ENCODE peak calls at places on chromosomes 4 and X, in nine cellular contexts. One of them, this sample, is unnamed.

GRCh38 chrX:88560673-88561330 is 186.2 kb upstream of the CPXCR1 start:
- DNase-seq in ecto neural progenitor cell: no peak
- DNase-seq in GM06990: no peak
- DNase-seq in hepatic stellate cell: no peak
- DNase-seq in WERI-Rb-1: no peak
- DNase-seq in brain microvascular endothelial cell: no peak
- DNase-seq in naive B cell: no peak
- DNase-seq in glutamatergic neuron: no peak
- DNase-seq in iPS DF 6.9: no peak
- DNase-seq in this sample: no peak

GRCh38 chr4:127229866-127230608 is 402.7 kb upstream of the INTU start:
- DNase-seq in ecto neural progenitor cell: no peak
- DNase-seq in hepatic stellate cell: no peak
- DNase-seq in GM06990: no peak
- DNase-seq in WERI-Rb-1: no peak
- DNase-seq in glutamatergic neuron: no peak
- DNase-seq in brain microvascular endothelial cell: no peak
- DNase-seq in iPS DF 6.9: no peak
- DNase-seq in naive B cell: no peak
- DNase-seq in this sample: no peak

GRCh38 chr4:38071801-38072567 is 111.8 kb downstream of the PTTG2 start:
- DNase-seq in glutamatergic neuron: no peak
- DNase-seq in hepatic stellate cell: no peak
- DNase-seq in WERI-Rb-1: no peak
- DNase-seq in naive B cell: no peak
- DNase-seq in GM06990: no peak
- DNase-seq in brain microvascular endothelial cell: no peak
- DNase-seq in ecto neural progenitor cell: no peak
- DNase-seq in iPS DF 6.9: no peak
- DNase-seq in this sample: no peak

GRCh38 chr4:88130544-88131305 is 27.7 kb downstream of the ABCG2 start:
- DNase-seq in glutamatergic neuron: no peak
- DNase-seq in WERI-Rb-1: no peak
- DNase-seq in GM06990: no peak
- DNase-seq in ecto neural progenitor cell: no peak
- DNase-seq in naive B cell: no peak
- DNase-seq in brain microvascular endothelial cell: no peak
- DNase-seq in hepatic stellate cell: no peak
- DNase-seq in iPS DF 6.9: no peak
- DNase-seq in this sample: no peak

GRCh38 chrX:87338510-87338909 is 179.1 kb upstream of the KLHL4 start:
- DNase-seq in GM06990: no peak
- DNase-seq in naive B cell: no peak
- DNase-seq in WERI-Rb-1: no peak
- DNase-seq in ecto neural progenitor cell: no peak
- DNase-seq in brain microvascular endothelial cell: no peak
- DNase-seq in hepatic stellate cell: no peak
- DNase-seq in iPS DF 6.9: no peak
- DNase-seq in glutamatergic neuron: no peak
- DNase-seq in this sample: peak; percentile 0

GRCh38 chrX:110425222-110425621 is 66.6 kb downstream of the RTL9 start:
- DNase-seq in ecto neural progenitor cell: no peak
- DNase-seq in GM06990: no peak
- DNase-seq in WERI-Rb-1: no peak
- DNase-seq in brain microvascular endothelial cell: no peak
- DNase-seq in glutamatergic neuron: no peak
- DNase-seq in hepatic stellate cell: no peak
- DNase-seq in iPS DF 6.9: no peak
- DNase-seq in naive B cell: no peak
- DNase-seq in this sample: no peak

GRCh38 chr4:41832961-41833360 is 84.4 kb upstream of the PHOX2B start:
- DNase-seq in glutamatergic neuron: no peak
- DNase-seq in GM06990: no peak
- DNase-seq in WERI-Rb-1: no peak
- DNase-seq in ecto neural progenitor cell: no peak
- DNase-seq in iPS DF 6.9: no peak
- DNase-seq in brain microvascular endothelial cell: no peak
- DNase-seq in hepatic stellate cell: no peak
- DNase-seq in naive B cell: no peak
- DNase-seq in this sample: no peak

GRCh38 chr4:83067058-83067639 is 32.2 kb downstream of the COPS4 start:
- DNase-seq in naive B cell: no peak
- DNase-seq in brain microvascular endothelial cell: no peak
- DNase-seq in glutamatergic neuron: no peak
- DNase-seq in ecto neural progenitor cell: no peak
- DNase-seq in hepatic stellate cell: no peak
- DNase-seq in GM06990: no peak
- DNase-seq in WERI-Rb-1: no peak
- DNase-seq in iPS DF 6.9: no peak
- DNase-seq in this sample: no peak

GRCh38 chr4:66853845-66854244 is 691.5 kb downstream of the CENPC start:
- DNase-seq in iPS DF 6.9: no peak
- DNase-seq in WERI-Rb-1: no peak
- DNase-seq in brain microvascular endothelial cell: no peak
- DNase-seq in hepatic stellate cell: no peak
- DNase-seq in ecto neural progenitor cell: no peak
- DNase-seq in glutamatergic neuron: no peak
- DNase-seq in naive B cell: no peak
- DNase-seq in GM06990: no peak
- DNase-seq in this sample: no peak

GRCh38 chr4:77582151-77582550 is 23.5 kb upstream of the CXCL13 start:
- DNase-seq in brain microvascular endothelial cell: no peak
- DNase-seq in hepatic stellate cell: no peak
- DNase-seq in GM06990: no peak
- DNase-seq in iPS DF 6.9: no peak
- DNase-seq in naive B cell: no peak
- DNase-seq in WERI-Rb-1: no peak
- DNase-seq in glutamatergic neuron: no peak
- DNase-seq in ecto neural progenitor cell: no peak
- DNase-seq in this sample: no peak

GRCh38 chr4:78031457-78031856 is 25.7 kb upstream of the FRAS1 start:
- DNase-seq in GM06990: no peak
- DNase-seq in ecto neural progenitor cell: no peak
- DNase-seq in naive B cell: no peak
- DNase-seq in glutamatergic neuron: no peak
- DNase-seq in brain microvascular endothelial cell: no peak
- DNase-seq in WERI-Rb-1: no peak
- DNase-seq in iPS DF 6.9: no peak
- DNase-seq in hepatic stellate cell: no peak
- DNase-seq in this sample: no peak

GRCh38 chr4:151488968-151489367 is 80.0 kb downstream of the FHIP1A start:
- DNase-seq in brain microvascular endothelial cell: no peak
- DNase-seq in iPS DF 6.9: no peak
- DNase-seq in hepatic stellate cell: no peak
- DNase-seq in WERI-Rb-1: no peak
- DNase-seq in ecto neural progenitor cell: no peak
- DNase-seq in naive B cell: no peak
- DNase-seq in GM06990: no peak
- DNase-seq in glutamatergic neuron: no peak
- DNase-seq in this sample: no peak

GRCh38 chr4:119210760-119211159 is 1.8 kb upstream of the USP53 start:
- DNase-seq in glutamatergic neuron: no peak
- DNase-seq in iPS DF 6.9: no peak
- DNase-seq in brain microvascular endothelial cell: no peak
- DNase-seq in GM06990: no peak
- DNase-seq in hepatic stellate cell: no peak
- DNase-seq in ecto neural progenitor cell: no peak
- DNase-seq in naive B cell: no peak
- DNase-seq in WERI-Rb-1: no peak
- DNase-seq in this sample: no peak

GRCh38 chrX:148620023-148620422 is 119.6 kb downstream of the AFF2 start:
- DNase-seq in iPS DF 6.9: no peak
- DNase-seq in hepatic stellate cell: no peak
- DNase-seq in GM06990: no peak
- DNase-seq in ecto neural progenitor cell: no peak
- DNase-seq in WERI-Rb-1: no peak
- DNase-seq in glutamatergic neuron: no peak
- DNase-seq in brain microvascular endothelial cell: no peak
- DNase-seq in naive B cell: no peak
- DNase-seq in this sample: no peak

GRCh38 chr4:155569960-155570515 is 96.6 kb upstream of the GUCY1A1 start:
- DNase-seq in hepatic stellate cell: no peak
- DNase-seq in iPS DF 6.9: no peak
- DNase-seq in WERI-Rb-1: no peak
- DNase-seq in glutamatergic neuron: no peak
- DNase-seq in naive B cell: no peak
- DNase-seq in ecto neural progenitor cell: no peak
- DNase-seq in GM06990: no peak
- DNase-seq in brain microvascular endothelial cell: no peak
- DNase-seq in this sample: peak; percentile 65

GRCh38 chr4:140289486-140289885 is 84.0 kb upstream of the SCOC start:
- DNase-seq in hepatic stellate cell: no peak
- DNase-seq in naive B cell: no peak
- DNase-seq in glutamatergic neuron: no peak
- DNase-seq in ecto neural progenitor cell: no peak
- DNase-seq in GM06990: no peak
- DNase-seq in brain microvascular endothelial cell: no peak
- DNase-seq in iPS DF 6.9: no peak
- DNase-seq in WERI-Rb-1: no peak
- DNase-seq in this sample: no peak

GRCh38 chrX:40154229-40154852 is 56.6 kb upstream of the BCOR start:
- DNase-seq in iPS DF 6.9: no peak
- DNase-seq in naive B cell: no peak
- DNase-seq in brain microvascular endothelial cell: no peak
- DNase-seq in WERI-Rb-1: peak; percentile 76
- DNase-seq in glutamatergic neuron: peak; percentile 73
- DNase-seq in GM06990: no peak
- DNase-seq in ecto neural progenitor cell: no peak
- DNase-seq in hepatic stellate cell: peak; percentile 69
- DNase-seq in this sample: no peak

GRCh38 chr4:67568820-67569219 is 10.3 kb downstream of the STAP1 start:
- DNase-seq in brain microvascular endothelial cell: no peak
- DNase-seq in naive B cell: no peak
- DNase-seq in WERI-Rb-1: no peak
- DNase-seq in iPS DF 6.9: no peak
- DNase-seq in glutamatergic neuron: no peak
- DNase-seq in hepatic stellate cell: no peak
- DNase-seq in ecto neural progenitor cell: no peak
- DNase-seq in GM06990: no peak
- DNase-seq in this sample: no peak

GRCh38 chr4:41256131-41256739 is 493 bp upstream of the UCHL1 start:
- DNase-seq in ecto neural progenitor cell: peak; percentile 48
- DNase-seq in glutamatergic neuron: no peak
- DNase-seq in naive B cell: no peak
- DNase-seq in WERI-Rb-1: no peak
- DNase-seq in hepatic stellate cell: peak; percentile 9
- DNase-seq in brain microvascular endothelial cell: peak; percentile 64
- DNase-seq in iPS DF 6.9: no peak
- DNase-seq in GM06990: no peak
- DNase-seq in this sample: no peak

GRCh38 chr4:154491731-154492249 is at the start of gene DCHS2:
- DNase-seq in ecto neural progenitor cell: peak; percentile 74
- DNase-seq in WERI-Rb-1: peak; percentile 84
- DNase-seq in naive B cell: peak; percentile 20
- DNase-seq in hepatic stellate cell: no peak
- DNase-seq in brain microvascular endothelial cell: no peak
- DNase-seq in glutamatergic neuron: peak; percentile 92
- DNase-seq in GM06990: peak; percentile 29
- DNase-seq in iPS DF 6.9: no peak
- DNase-seq in this sample: no peak

GRCh38 chr4:39469429-39470077 is 10.7 kb downstream of the LIAS start:
- DNase-seq in ecto neural progenitor cell: peak; percentile 51
- DNase-seq in hepatic stellate cell: peak; percentile 59
- DNase-seq in naive B cell: peak; percentile 73
- DNase-seq in iPS DF 6.9: no peak
- DNase-seq in glutamatergic neuron: peak; percentile 42
- DNase-seq in GM06990: peak; percentile 69
- DNase-seq in WERI-Rb-1: peak; percentile 66
- DNase-seq in brain microvascular endothelial cell: peak; percentile 81
- DNase-seq in this sample: peak; percentile 87

GRCh38 chr4:152936446-152937279 is 540 bp downstream of the FHDC1 start:
- DNase-seq in brain microvascular endothelial cell: no peak
- DNase-seq in GM06990: peak; percentile 42
- DNase-seq in ecto neural progenitor cell: peak; percentile 79
- DNase-seq in WERI-Rb-1: peak; percentile 62
- DNase-seq in hepatic stellate cell: peak; percentile 42
- DNase-seq in iPS DF 6.9: no peak
- DNase-seq in naive B cell: peak; percentile 26
- DNase-seq in glutamatergic neuron: peak; percentile 61
- DNase-seq in this sample: no peak

GRCh38 chr4:152168960-152169616 is 366.8 kb downstream of the FBXW7 start:
- DNase-seq in iPS DF 6.9: no peak
- DNase-seq in hepatic stellate cell: no peak
- DNase-seq in naive B cell: no peak
- DNase-seq in WERI-Rb-1: no peak
- DNase-seq in brain microvascular endothelial cell: no peak
- DNase-seq in ecto neural progenitor cell: no peak
- DNase-seq in GM06990: no peak
- DNase-seq in glutamatergic neuron: no peak
- DNase-seq in this sample: no peak

GRCh38 chrX:135605906-135606305 is 85.4 kb downstream of the INTS6L start:
- DNase-seq in GM06990: no peak
- DNase-seq in hepatic stellate cell: no peak
- DNase-seq in glutamatergic neuron: no peak
- DNase-seq in naive B cell: no peak
- DNase-seq in ecto neural progenitor cell: no peak
- DNase-seq in WERI-Rb-1: no peak
- DNase-seq in brain microvascular endothelial cell: no peak
- DNase-seq in iPS DF 6.9: no peak
- DNase-seq in this sample: no peak

GRCh38 chrX:47166126-47166525 is 21.1 kb downstream of the RBM10 start:
- DNase-seq in glutamatergic neuron: no peak
- DNase-seq in naive B cell: no peak
- DNase-seq in iPS DF 6.9: no peak
- DNase-seq in brain microvascular endothelial cell: no peak
- DNase-seq in WERI-Rb-1: no peak
- DNase-seq in ecto neural progenitor cell: no peak
- DNase-seq in GM06990: no peak
- DNase-seq in hepatic stellate cell: no peak
- DNase-seq in this sample: no peak

GRCh38 chrX:154732421-154733071 is 18.3 kb downstream of the GAB3 start:
- DNase-seq in glutamatergic neuron: no peak
- DNase-seq in naive B cell: no peak
- DNase-seq in ecto neural progenitor cell: no peak
- DNase-seq in brain microvascular endothelial cell: peak; percentile 58
- DNase-seq in iPS DF 6.9: no peak
- DNase-seq in WERI-Rb-1: no peak
- DNase-seq in GM06990: no peak
- DNase-seq in hepatic stellate cell: no peak
- DNase-seq in this sample: no peak

GRCh38 chr4:41751325-41752061 is 3.0 kb upstream of the PHOX2B start:
- DNase-seq in ecto neural progenitor cell: peak; percentile 66
- DNase-seq in naive B cell: no peak
- DNase-seq in WERI-Rb-1: no peak
- DNase-seq in hepatic stellate cell: no peak
- DNase-seq in iPS DF 6.9: no peak
- DNase-seq in brain microvascular endothelial cell: no peak
- DNase-seq in GM06990: no peak
- DNase-seq in glutamatergic neuron: peak; percentile 63
- DNase-seq in this sample: no peak

GRCh38 chr4:2049811-2050210 is 9.3 kb upstream of the NAT8L start:
- DNase-seq in glutamatergic neuron: no peak
- DNase-seq in ecto neural progenitor cell: no peak
- DNase-seq in iPS DF 6.9: no peak
- DNase-seq in hepatic stellate cell: no peak
- DNase-seq in naive B cell: no peak
- DNase-seq in GM06990: no peak
- DNase-seq in WERI-Rb-1: no peak
- DNase-seq in brain microvascular endothelial cell: no peak
- DNase-seq in this sample: no peak

GRCh38 chr4:179678093-179678804 is 2236.0 kb upstream of the AGA start:
- DNase-seq in iPS DF 6.9: no peak
- DNase-seq in ecto neural progenitor cell: no peak
- DNase-seq in hepatic stellate cell: no peak
- DNase-seq in naive B cell: no peak
- DNase-seq in glutamatergic neuron: no peak
- DNase-seq in WERI-Rb-1: no peak
- DNase-seq in GM06990: no peak
- DNase-seq in brain microvascular endothelial cell: peak; percentile 3
- DNase-seq in this sample: no peak

GRCh38 chr4:80071643-80072606 is 1.1 kb downstream of the ANTXR2 start:
- DNase-seq in brain microvascular endothelial cell: peak; percentile 25
- DNase-seq in iPS DF 6.9: no peak
- DNase-seq in WERI-Rb-1: peak; percentile 67
- DNase-seq in ecto neural progenitor cell: peak; percentile 73
- DNase-seq in naive B cell: peak; percentile 60
- DNase-seq in GM06990: peak; percentile 47
- DNase-seq in hepatic stellate cell: no peak
- DNase-seq in glutamatergic neuron: peak; percentile 67
- DNase-seq in this sample: no peak

GRCh38 chr4:155908187-155909139 is 5.0 kb downstream of the TDO2 start:
- DNase-seq in WERI-Rb-1: no peak
- DNase-seq in glutamatergic neuron: no peak
- DNase-seq in naive B cell: no peak
- DNase-seq in ecto neural progenitor cell: no peak
- DNase-seq in hepatic stellate cell: no peak
- DNase-seq in GM06990: no peak
- DNase-seq in iPS DF 6.9: no peak
- DNase-seq in brain microvascular endothelial cell: no peak
- DNase-seq in this sample: no peak